ENCODE peak calls at places on chromosomes 13 and 19, in nine cellular contexts. U, G, P, C, M, W, Z, H and V are unnamed samples.

GRCh38 chr19:49430678-49431329 is 5.6 kb downstream of the GFY start:
- DNase-seq in M (no peak), P (no peak), H (no peak), Z (no peak), C (no peak), W (no peak), G (no peak), U (no peak), V (no peak)

GRCh38 chr19:12232961-12233360 is 61.7 kb downstream of the ZNF44 start:
- DNase-seq in M (no peak), C (no peak), G (no peak), U (no peak), W (no peak), H (no peak), P (no peak), Z (no peak), V (no peak)

GRCh38 chr13:50708461-50708860 is 135.0 kb downstream of the DLEU7 start:
- DNase-seq in C (no peak), G (no peak), H (no peak), P (no peak), W (no peak), Z (no peak), M (no peak), U (no peak), V (no peak)

GRCh38 chr19:10505583-10506229 is 2.5 kb upstream of the KEAP1 start:
- DNase-seq in W (peak; percentile 60), M (peak; percentile 82), C (peak; percentile 84), G (peak; percentile 64), Z (peak; percentile 94), U (peak; percentile 85), P (peak; percentile 44), H (peak; percentile 83), V (peak; percentile 85)

GRCh38 chr19:19460258-19460731 is 54.8 kb downstream of the GATAD2A start:
- DNase-seq in U (no peak), H (no peak), P (no peak), C (no peak), G (no peak), Z (no peak), W (no peak), M (no peak), V (no peak)

GRCh38 chr19:29532956-29533355 is 7.2 kb downstream of the VSTM2B start:
- DNase-seq in H (peak; percentile 42), W (no peak), C (no peak), M (no peak), G (no peak), P (no peak), Z (no peak), U (peak; percentile 47), V (peak; percentile 14)

GRCh38 chr13:46489586-46490023 is 63.4 kb upstream of the LRCH1 start:
- DNase-seq in Z (no peak), M (no peak), P (no peak), G (no peak), W (no peak), C (no peak), U (no peak), H (peak; percentile 89), V (no peak)

GRCh38 chr19:46373573-46374359 is 26.9 kb downstream of the PPP5C start:
- DNase-seq in H (peak; percentile 90), G (no peak), M (peak; percentile 59), U (peak; percentile 87), W (no peak), C (peak; percentile 94), P (peak; percentile 88), Z (no peak), V (peak; percentile 99)

GRCh38 chr13:30125422-30126073 is 181.8 kb downstream of the KATNAL1 start:
- DNase-seq in G (no peak), Z (no peak), P (peak; percentile 31), U (peak; percentile 90), M (peak; percentile 53), H (no peak), C (no peak), W (peak; percentile 43), V (peak; percentile 58)

GRCh38 chr13:53174550-53174949 is 145.9 kb downstream of the OLFM4 start:
- DNase-seq in G (peak; percentile 14), P (no peak), C (no peak), M (no peak), H (no peak), W (no peak), U (no peak), Z (no peak), V (no peak)

GRCh38 chr19:52527954-52528326 is 472 bp downstream of the ZNF808 start:
- DNase-seq in W (no peak), P (no peak), M (peak; percentile 45), U (peak; percentile 67), Z (no peak), H (peak; percentile 60), G (no peak), C (peak; percentile 10), V (no peak)

GRCh38 chr19:51366999-51367564 is 894 bp upstream of the ETFB start:
- DNase-seq in H (peak; percentile 82), P (no peak), G (no peak), W (no peak), C (peak; percentile 45), Z (no peak), U (no peak), M (peak; percentile 73), V (peak; percentile 28)

GRCh38 chr13:110420626-110421025 is 113.5 kb downstream of the COL4A2 start:
- DNase-seq in Z (no peak), U (no peak), M (no peak), P (no peak), C (no peak), W (no peak), H (no peak), G (no peak), V (no peak)

GRCh38 chr13:22938576-22938975 is 242.2 kb upstream of the SGCG start:
- DNase-seq in W (no peak), C (no peak), G (no peak), H (no peak), Z (no peak), M (no peak), U (no peak), P (no peak), V (no peak)

GRCh38 chr13:97257800-97258799 is 36.0 kb downstream of the MBNL2 start:
- DNase-seq in W (peak; percentile 87), P (peak; percentile 85), G (no peak), U (peak; percentile 83), Z (no peak), H (peak; percentile 89), M (peak; percentile 57), C (no peak), V (no peak)

GRCh38 chr19:38229585-38230073 is 5.6 kb upstream of the DPF1 start:
- DNase-seq in P (peak; percentile 93), G (no peak), H (no peak), C (peak; percentile 35), M (peak; percentile 71), U (no peak), W (peak; percentile 68), Z (no peak), V (peak; percentile 47)

GRCh38 chr19:4577020-4577782 is 17.7 kb upstream of the SEMA6B start:
- DNase-seq in Z (no peak), W (no peak), G (no peak), P (peak; percentile 52), H (no peak), U (no peak), C (no peak), M (no peak), V (no peak)

GRCh38 chr13:87859261-87859660 is 188.1 kb downstream of the SLITRK5 start:
- DNase-seq in H (no peak), M (no peak), G (no peak), C (no peak), P (no peak), U (no peak), W (no peak), Z (no peak), V (no peak)

GRCh38 chr13:87851395-87851794 is 180.2 kb downstream of the SLITRK5 start:
- DNase-seq in W (no peak), P (no peak), H (no peak), U (no peak), M (no peak), Z (no peak), G (no peak), C (no peak), V (no peak)

GRCh38 chr13:87855553-87855952 is 184.4 kb downstream of the SLITRK5 start:
- DNase-seq in U (no peak), H (no peak), C (no peak), M (no peak), P (no peak), W (no peak), G (no peak), Z (no peak), V (no peak)
- H3K4me3 ChIP-seq in U (no peak overlapping the region), H (no peak overlapping the region), C (no peak overlapping the region), M (no peak overlapping the region), P (no peak overlapping the region), W (no peak overlapping the region), G (no peak overlapping the region), Z (no peak overlapping the region), V (no peak overlapping the region)

GRCh38 chr13:79409828-79410227 is 3.8 kb upstream of the RBM26 start:
- DNase-seq in W (no peak), U (no peak), G (no peak), M (no peak), P (no peak), H (no peak), Z (no peak), C (no peak), V (no peak)
- TF ChIP-seq EP300 in W (no peak), U (no peak), G (no peak), M (no peak), P (no peak), H (no peak), Z (no peak), C (no peak), V (no peak)

GRCh38 chr13:108525867-108526266 is 103.5 kb upstream of the MYO16 start:
- DNase-seq in U (no peak), M (no peak), G (no peak), Z (no peak), H (no peak), C (no peak), W (no peak), P (no peak), V (no peak)
- H3K4me3 ChIP-seq in U (no peak overlapping the region), M (no peak overlapping the region), G (no peak overlapping the region), Z (no peak overlapping the region), H (no peak overlapping the region), C (no peak overlapping the region), W (no peak overlapping the region), P (no peak overlapping the region), V (no peak overlapping the region)

DNA sequence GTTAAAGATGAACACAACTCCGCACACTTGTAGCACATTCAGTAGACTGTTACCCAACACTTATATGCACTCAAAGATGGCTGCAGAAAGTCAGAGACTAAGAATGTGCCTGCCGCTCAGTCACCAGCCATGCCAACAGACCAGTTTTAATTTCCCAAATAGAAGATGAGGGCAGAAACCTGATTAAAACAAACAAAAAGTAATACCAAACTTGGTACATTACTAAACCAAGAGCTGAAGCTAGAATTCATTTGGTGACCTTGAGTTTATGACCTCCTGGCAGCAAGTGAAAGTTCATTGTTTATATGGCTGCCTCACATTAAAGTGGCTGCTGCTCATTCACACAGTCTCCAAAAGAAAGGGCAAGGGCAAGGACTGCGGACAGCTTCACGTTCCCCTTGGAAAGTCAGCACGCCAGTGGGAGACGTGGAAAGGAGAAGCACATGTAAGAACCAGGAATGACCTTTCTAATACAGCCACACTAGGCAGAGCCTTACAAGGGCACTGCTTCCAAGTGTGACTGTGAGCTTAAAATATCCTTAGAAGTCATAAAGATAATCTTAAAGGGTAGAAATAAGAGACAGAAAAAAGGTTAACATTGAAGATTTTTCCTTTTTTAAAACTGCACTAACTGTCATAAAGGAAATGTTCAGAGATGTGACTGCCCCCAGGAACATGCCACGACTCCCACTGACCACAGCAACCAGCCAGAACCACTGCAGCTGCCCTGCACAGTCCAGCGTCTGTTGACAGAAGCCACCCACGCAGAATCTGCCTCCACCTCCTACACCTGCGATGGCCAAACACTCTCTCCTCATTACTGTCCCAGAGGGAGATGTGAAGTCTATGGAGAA is 73.5 kb downstream of the STK24 start:
- DNase-seq in P (no peak), H (peak; percentile 49), C (no peak), Z (no peak), U (peak; percentile 69), W (no peak), G (no peak), M (no peak), V (no peak)
- TF ChIP-seq EP300 in P (no peak), H (no peak), C (no peak), Z (no peak), U (no peak), W (no peak), G (peak; percentile 27), M (no peak), V (no peak)